ENCODE peak calls at places on chromosome 10, in nine cellular contexts. One of them, this sample, is unnamed.

GRCh38 chr10:21047096-21047495 is 150.0 kb upstream of the NEBL start:
- DNase-seq in mammary epithelial cell: no peak
- DNase-seq in right atrium auricular region: no peak
- DNase-seq in CD8-positive, alpha-beta T cell: no peak
- DNase-seq in mesendoderm: no peak
- DNase-seq in hepatocyte: no peak
- DNase-seq in astrocyte: no peak
- DNase-seq in IMR-90: no peak
- DNase-seq in BE2C: no peak
- DNase-seq in this sample: no peak

GRCh38 chr10:52454476-52454875 is 140.4 kb downstream of the DKK1 start:
- DNase-seq in mammary epithelial cell: no peak
- DNase-seq in right atrium auricular region: no peak
- DNase-seq in CD8-positive, alpha-beta T cell: no peak
- DNase-seq in mesendoderm: no peak
- DNase-seq in hepatocyte: no peak
- DNase-seq in astrocyte: no peak
- DNase-seq in IMR-90: no peak
- DNase-seq in BE2C: no peak
- DNase-seq in this sample: no peak

GRCh38 chr10:7474388-7474787 is 63.6 kb upstream of the SFMBT2 start:
- DNase-seq in mammary epithelial cell: no peak
- DNase-seq in right atrium auricular region: no peak
- DNase-seq in CD8-positive, alpha-beta T cell: no peak
- DNase-seq in mesendoderm: no peak
- DNase-seq in hepatocyte: no peak
- DNase-seq in astrocyte: no peak
- DNase-seq in IMR-90: no peak
- DNase-seq in BE2C: no peak
- DNase-seq in this sample: no peak

GRCh38 chr10:22754298-22754697 is 39.9 kb upstream of the PIP4K2A start:
- DNase-seq in mammary epithelial cell: no peak
- DNase-seq in right atrium auricular region: no peak
- DNase-seq in CD8-positive, alpha-beta T cell: no peak
- DNase-seq in mesendoderm: no peak
- DNase-seq in hepatocyte: no peak
- DNase-seq in astrocyte: no peak
- DNase-seq in IMR-90: no peak
- DNase-seq in BE2C: no peak
- DNase-seq in this sample: no peak

GRCh38 chr10:122487231-122487765 is 25.9 kb downstream of the HTRA1 start:
- DNase-seq in mammary epithelial cell: no peak
- DNase-seq in right atrium auricular region: no peak
- DNase-seq in CD8-positive, alpha-beta T cell: no peak
- DNase-seq in mesendoderm: peak; percentile 61
- DNase-seq in hepatocyte: no peak
- DNase-seq in astrocyte: no peak
- DNase-seq in IMR-90: peak; percentile 78
- DNase-seq in BE2C: peak; percentile 30
- DNase-seq in this sample: no peak

GRCh38 chr10:65618125-65618524 is 1307.7 kb upstream of the LRRTM3 start:
- DNase-seq in mammary epithelial cell: no peak
- DNase-seq in right atrium auricular region: no peak
- DNase-seq in CD8-positive, alpha-beta T cell: no peak
- DNase-seq in mesendoderm: no peak
- DNase-seq in hepatocyte: no peak
- DNase-seq in astrocyte: no peak
- DNase-seq in IMR-90: peak; percentile 17
- DNase-seq in BE2C: no peak
- DNase-seq in this sample: no peak

GRCh38 chr10:109308971-109309370 is 614.3 kb downstream of the XPNPEP1 start:
- DNase-seq in mammary epithelial cell: no peak
- DNase-seq in right atrium auricular region: no peak
- DNase-seq in CD8-positive, alpha-beta T cell: no peak
- DNase-seq in mesendoderm: peak; percentile 80
- DNase-seq in hepatocyte: no peak
- DNase-seq in astrocyte: no peak
- DNase-seq in IMR-90: no peak
- DNase-seq in BE2C: no peak
- DNase-seq in this sample: no peak

GRCh38 chr10:111560042-111560441 is 483.2 kb downstream of the ADRA2A start:
- DNase-seq in mammary epithelial cell: no peak
- DNase-seq in right atrium auricular region: no peak
- DNase-seq in CD8-positive, alpha-beta T cell: no peak
- DNase-seq in mesendoderm: no peak
- DNase-seq in hepatocyte: no peak
- DNase-seq in astrocyte: no peak
- DNase-seq in IMR-90: no peak
- DNase-seq in BE2C: no peak
- DNase-seq in this sample: no peak

GRCh38 chr10:38003588-38003987 is 6.9 kb upstream of the ZNF33A start:
- DNase-seq in mammary epithelial cell: no peak
- DNase-seq in right atrium auricular region: no peak
- DNase-seq in CD8-positive, alpha-beta T cell: no peak
- DNase-seq in mesendoderm: no peak
- DNase-seq in hepatocyte: no peak
- DNase-seq in astrocyte: no peak
- DNase-seq in IMR-90: no peak
- DNase-seq in BE2C: no peak
- DNase-seq in this sample: no peak

GRCh38 chr10:79292789-79293746 is 54.2 kb upstream of the PPIF start:
- DNase-seq in mammary epithelial cell: no peak
- DNase-seq in right atrium auricular region: no peak
- DNase-seq in CD8-positive, alpha-beta T cell: no peak
- DNase-seq in mesendoderm: peak; percentile 67
- DNase-seq in hepatocyte: no peak
- DNase-seq in astrocyte: no peak
- DNase-seq in IMR-90: no peak
- DNase-seq in BE2C: no peak
- DNase-seq in this sample: no peak

GRCh38 chr10:130808243-130808642 is 503.3 kb downstream of the TCERG1L start:
- DNase-seq in mammary epithelial cell: no peak
- DNase-seq in right atrium auricular region: no peak
- DNase-seq in CD8-positive, alpha-beta T cell: no peak
- DNase-seq in mesendoderm: no peak
- DNase-seq in hepatocyte: no peak
- DNase-seq in astrocyte: no peak
- DNase-seq in IMR-90: no peak
- DNase-seq in BE2C: no peak
- DNase-seq in this sample: no peak

DNA sequence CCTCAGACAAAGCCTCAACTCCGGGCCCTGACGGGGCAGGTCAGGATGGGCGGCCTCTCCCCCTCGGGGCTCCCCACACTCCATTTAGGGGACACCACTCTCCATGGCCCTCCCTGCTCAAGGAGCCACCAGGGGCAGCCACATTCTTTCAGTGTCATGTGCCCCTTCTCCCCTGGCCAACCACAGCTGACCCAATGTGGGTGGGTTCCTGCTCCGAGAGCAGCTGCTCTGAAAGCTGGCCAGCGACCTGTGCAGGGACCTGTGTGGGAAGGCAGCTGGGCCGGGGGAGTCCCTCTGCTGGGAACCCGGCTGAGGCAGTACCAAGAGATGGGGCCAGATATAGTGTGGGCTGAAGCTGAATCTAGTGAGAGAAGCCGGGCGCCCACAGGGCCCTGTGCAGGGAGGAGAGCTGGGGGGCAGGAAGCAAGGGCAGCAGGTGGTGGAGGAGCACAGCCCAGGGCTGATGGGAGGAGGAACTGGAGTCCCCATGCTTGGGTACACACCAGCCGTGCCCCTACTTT is 40.6 kb upstream of the NPFFR1 start:
- DNase-seq in mammary epithelial cell: no peak
- DNase-seq in right atrium auricular region: no peak
- DNase-seq in CD8-positive, alpha-beta T cell: no peak
- DNase-seq in mesendoderm: peak; percentile 29
- DNase-seq in hepatocyte: no peak
- DNase-seq in astrocyte: no peak
- DNase-seq in IMR-90: no peak
- DNase-seq in BE2C: no peak
- DNase-seq in this sample: no peak
- H3K4me3 ChIP-seq in mammary epithelial cell: no peak overlapping the region
- H3K4me3 ChIP-seq in right atrium auricular region: no peak overlapping the region
- H3K4me3 ChIP-seq in CD8-positive, alpha-beta T cell: no peak overlapping the region
- H3K4me3 ChIP-seq in mesendoderm: no peak overlapping the region
- H3K4me3 ChIP-seq in hepatocyte: no peak overlapping the region
- H3K4me3 ChIP-seq in astrocyte: no peak overlapping the region
- H3K4me3 ChIP-seq in IMR-90: no peak overlapping the region
- H3K4me3 ChIP-seq in BE2C: no peak overlapping the region
- H3K4me3 ChIP-seq in this sample: no peak overlapping the region

GRCh38 chr10:15729890-15730289 is 10.2 kb upstream of the ITGA8 start:
- DNase-seq in mammary epithelial cell: no peak
- DNase-seq in right atrium auricular region: no peak
- DNase-seq in CD8-positive, alpha-beta T cell: no peak
- DNase-seq in mesendoderm: no peak
- DNase-seq in hepatocyte: no peak
- DNase-seq in astrocyte: no peak
- DNase-seq in IMR-90: no peak
- DNase-seq in BE2C: no peak
- DNase-seq in this sample: no peak

GRCh38 chr10:15730341-15730740 is 10.6 kb upstream of the ITGA8 start:
- DNase-seq in mammary epithelial cell: no peak
- DNase-seq in right atrium auricular region: no peak
- DNase-seq in CD8-positive, alpha-beta T cell: no peak
- DNase-seq in mesendoderm: no peak
- DNase-seq in hepatocyte: no peak
- DNase-seq in astrocyte: no peak
- DNase-seq in IMR-90: no peak
- DNase-seq in BE2C: no peak
- DNase-seq in this sample: no peak

GRCh38 chr10:15724683-15725082 is 5.0 kb upstream of the ITGA8 start:
- DNase-seq in mammary epithelial cell: no peak
- DNase-seq in right atrium auricular region: no peak
- DNase-seq in CD8-positive, alpha-beta T cell: no peak
- DNase-seq in mesendoderm: no peak
- DNase-seq in hepatocyte: no peak
- DNase-seq in astrocyte: no peak
- DNase-seq in IMR-90: no peak
- DNase-seq in BE2C: no peak
- DNase-seq in this sample: no peak

GRCh38 chr10:15726042-15726441 is 6.3 kb upstream of the ITGA8 start:
- DNase-seq in mammary epithelial cell: no peak
- DNase-seq in right atrium auricular region: no peak
- DNase-seq in CD8-positive, alpha-beta T cell: no peak
- DNase-seq in mesendoderm: no peak
- DNase-seq in hepatocyte: no peak
- DNase-seq in astrocyte: no peak
- DNase-seq in IMR-90: no peak
- DNase-seq in BE2C: no peak
- DNase-seq in this sample: no peak

GRCh38 chr10:15725603-15726002 is 5.9 kb upstream of the ITGA8 start:
- DNase-seq in mammary epithelial cell: peak; percentile 32
- DNase-seq in right atrium auricular region: no peak
- DNase-seq in CD8-positive, alpha-beta T cell: no peak
- DNase-seq in mesendoderm: peak; percentile 78
- DNase-seq in hepatocyte: peak; percentile 71
- DNase-seq in astrocyte: peak; percentile 32
- DNase-seq in IMR-90: peak; percentile 67
- DNase-seq in BE2C: peak; percentile 27
- DNase-seq in this sample: peak; percentile 52
- H3K27me3 ChIP-seq in mammary epithelial cell: peaks cover 4% of the 10 kb centered on the region
- H3K27me3 ChIP-seq in right atrium auricular region: no peaks in the 10 kb centered on the region
- H3K27me3 ChIP-seq in CD8-positive, alpha-beta T cell: peaks cover 3% of the 10 kb centered on the region
- H3K27me3 ChIP-seq in mesendoderm: no peaks in the 10 kb centered on the region
- H3K27me3 ChIP-seq in hepatocyte: peaks cover 6% of the 10 kb centered on the region
- H3K27me3 ChIP-seq in astrocyte: peaks cover 13% of the 10 kb centered on the region
- H3K27me3 ChIP-seq in IMR-90: peaks cover 21% of the 10 kb centered on the region
- H3K27me3 ChIP-seq in BE2C: peaks cover 25% of the 10 kb centered on the region
- H3K27me3 ChIP-seq in this sample: no peaks in the 10 kb centered on the region

GRCh38 chr10:35684625-35685024 is 42.5 kb upstream of the FZD8 start:
- DNase-seq in mammary epithelial cell: no peak
- DNase-seq in right atrium auricular region: no peak
- DNase-seq in CD8-positive, alpha-beta T cell: no peak
- DNase-seq in mesendoderm: no peak
- DNase-seq in hepatocyte: no peak
- DNase-seq in astrocyte: no peak
- DNase-seq in IMR-90: no peak
- DNase-seq in BE2C: no peak
- DNase-seq in this sample: no peak

GRCh38 chr10:35690534-35690933 is 48.4 kb upstream of the FZD8 start:
- DNase-seq in mammary epithelial cell: no peak
- DNase-seq in right atrium auricular region: no peak
- DNase-seq in CD8-positive, alpha-beta T cell: no peak
- DNase-seq in mesendoderm: no peak
- DNase-seq in hepatocyte: no peak
- DNase-seq in astrocyte: no peak
- DNase-seq in IMR-90: no peak
- DNase-seq in BE2C: no peak
- DNase-seq in this sample: no peak

GRCh38 chr10:35685402-35685801 is 43.3 kb upstream of the FZD8 start:
- DNase-seq in mammary epithelial cell: no peak
- DNase-seq in right atrium auricular region: no peak
- DNase-seq in CD8-positive, alpha-beta T cell: no peak
- DNase-seq in mesendoderm: no peak
- DNase-seq in hepatocyte: peak; percentile 34
- DNase-seq in astrocyte: no peak
- DNase-seq in IMR-90: no peak
- DNase-seq in BE2C: no peak
- DNase-seq in this sample: no peak
- H3K4me3 ChIP-seq in mammary epithelial cell: no peak overlapping the region
- H3K4me3 ChIP-seq in right atrium auricular region: no peak overlapping the region
- H3K4me3 ChIP-seq in CD8-positive, alpha-beta T cell: no peak overlapping the region
- H3K4me3 ChIP-seq in mesendoderm: no peak overlapping the region
- H3K4me3 ChIP-seq in hepatocyte: no peak overlapping the region
- H3K4me3 ChIP-seq in astrocyte: no peak overlapping the region
- H3K4me3 ChIP-seq in IMR-90: no peak overlapping the region
- H3K4me3 ChIP-seq in BE2C: no peak overlapping the region
- H3K4me3 ChIP-seq in this sample: no peak overlapping the region

GRCh38 chr10:119320981-119321380 is 113.6 kb downstream of the GRK5 start:
- DNase-seq in mammary epithelial cell: no peak
- DNase-seq in right atrium auricular region: no peak
- DNase-seq in CD8-positive, alpha-beta T cell: no peak
- DNase-seq in mesendoderm: no peak
- DNase-seq in hepatocyte: no peak
- DNase-seq in astrocyte: no peak
- DNase-seq in IMR-90: peak; percentile 77
- DNase-seq in BE2C: no peak
- DNase-seq in this sample: no peak
- H3K27me3 ChIP-seq in mammary epithelial cell: no peaks in the 10 kb centered on the region
- H3K27me3 ChIP-seq in right atrium auricular region: no peaks in the 10 kb centered on the region
- H3K27me3 ChIP-seq in CD8-positive, alpha-beta T cell: no peaks in the 10 kb centered on the region
- H3K27me3 ChIP-seq in mesendoderm: no peaks in the 10 kb centered on the region
- H3K27me3 ChIP-seq in hepatocyte: no peaks in the 10 kb centered on the region
- H3K27me3 ChIP-seq in astrocyte: no peaks in the 10 kb centered on the region
- H3K27me3 ChIP-seq in IMR-90: no peaks in the 10 kb centered on the region
- H3K27me3 ChIP-seq in BE2C: no peaks in the 10 kb centered on the region
- H3K27me3 ChIP-seq in this sample: no peaks in the 10 kb centered on the region

This sample was measured in brain microvascular endothelial cell.